ENCODE peak calls at places on chromosome 17, in nine cellular contexts. One of them, this sample, is unnamed.

GRCh38 chr17:17391575-17392370 is 85.0 kb upstream of the MED9 start:
- DNase-seq in tibial nerve: no peak
- DNase-seq in GM23338: peak; percentile 22
- DNase-seq in adrenal gland: no peak
- DNase-seq in PC-9: no peak
- DNase-seq in upper lobe of right lung: no peak
- DNase-seq in progenitor cell of endocrine pancreas: no peak
- DNase-seq in Calu3: no peak
- DNase-seq in right atrium auricular region: no peak
- DNase-seq in this sample: no peak

GRCh38 chr17:8155341-8156173 is 3.4 kb upstream of the PER1 start:
- DNase-seq in tibial nerve: peak; percentile 40
- DNase-seq in GM23338: peak; percentile 49
- DNase-seq in adrenal gland: peak; percentile 73
- DNase-seq in PC-9: no peak
- DNase-seq in upper lobe of right lung: no peak
- DNase-seq in progenitor cell of endocrine pancreas: no peak
- DNase-seq in Calu3: no peak
- DNase-seq in right atrium auricular region: no peak
- DNase-seq in this sample: no peak

GRCh38 chr17:66483946-66484345 is 181.5 kb downstream of the PRKCA start:
- DNase-seq in tibial nerve: no peak
- DNase-seq in GM23338: no peak
- DNase-seq in adrenal gland: no peak
- DNase-seq in PC-9: no peak
- DNase-seq in upper lobe of right lung: no peak
- DNase-seq in progenitor cell of endocrine pancreas: no peak
- DNase-seq in Calu3: no peak
- DNase-seq in right atrium auricular region: no peak
- DNase-seq in this sample: no peak

GRCh38 chr17:57395721-57396321 is 139.5 kb downstream of the MSI2 start:
- DNase-seq in tibial nerve: no peak
- DNase-seq in GM23338: no peak
- DNase-seq in adrenal gland: no peak
- DNase-seq in PC-9: no peak
- DNase-seq in upper lobe of right lung: no peak
- DNase-seq in progenitor cell of endocrine pancreas: no peak
- DNase-seq in Calu3: no peak
- DNase-seq in right atrium auricular region: no peak
- DNase-seq in this sample: no peak

GRCh38 chr17:17877548-17878358 is 41.0 kb upstream of the SREBF1 start:
- DNase-seq in tibial nerve: peak; percentile 44
- DNase-seq in GM23338: peak; percentile 59
- DNase-seq in adrenal gland: peak; percentile 96
- DNase-seq in PC-9: no peak
- DNase-seq in upper lobe of right lung: peak; percentile 83
- DNase-seq in progenitor cell of endocrine pancreas: no peak
- DNase-seq in Calu3: no peak
- DNase-seq in right atrium auricular region: peak; percentile 86
- DNase-seq in this sample: peak; percentile 94

GRCh38 chr17:37405955-37406634 is 541 bp downstream of the ACACA start:
- DNase-seq in tibial nerve: no peak
- DNase-seq in GM23338: no peak
- DNase-seq in adrenal gland: no peak
- DNase-seq in PC-9: no peak
- DNase-seq in upper lobe of right lung: no peak
- DNase-seq in progenitor cell of endocrine pancreas: no peak
- DNase-seq in Calu3: no peak
- DNase-seq in right atrium auricular region: no peak
- DNase-seq in this sample: no peak

GRCh38 chr17:73532441-73532901 is 111.8 kb downstream of the SDK2 start:
- DNase-seq in tibial nerve: no peak
- DNase-seq in GM23338: no peak
- DNase-seq in adrenal gland: peak; percentile 83
- DNase-seq in PC-9: no peak
- DNase-seq in upper lobe of right lung: no peak
- DNase-seq in progenitor cell of endocrine pancreas: no peak
- DNase-seq in Calu3: no peak
- DNase-seq in right atrium auricular region: no peak
- DNase-seq in this sample: no peak

GRCh38 chr17:40485851-40486512 is 15.4 kb downstream of the TNS4 start:
- DNase-seq in tibial nerve: peak; percentile 80
- DNase-seq in GM23338: no peak
- DNase-seq in adrenal gland: peak; percentile 75
- DNase-seq in PC-9: peak; percentile 83
- DNase-seq in upper lobe of right lung: no peak
- DNase-seq in progenitor cell of endocrine pancreas: no peak
- DNase-seq in Calu3: peak; percentile 94
- DNase-seq in right atrium auricular region: peak; percentile 85
- DNase-seq in this sample: no peak

GRCh38 chr17:67628580-67629013 is 89.1 kb upstream of the NOL11 start:
- DNase-seq in tibial nerve: no peak
- DNase-seq in GM23338: peak; percentile 55
- DNase-seq in adrenal gland: no peak
- DNase-seq in PC-9: no peak
- DNase-seq in upper lobe of right lung: peak; percentile 71
- DNase-seq in progenitor cell of endocrine pancreas: no peak
- DNase-seq in Calu3: no peak
- DNase-seq in right atrium auricular region: no peak
- DNase-seq in this sample: no peak

GRCh38 chr17:49514374-49514738 is 19.3 kb downstream of the NGFR start:
- DNase-seq in tibial nerve: no peak
- DNase-seq in GM23338: peak; percentile 86
- DNase-seq in adrenal gland: no peak
- DNase-seq in PC-9: no peak
- DNase-seq in upper lobe of right lung: no peak
- DNase-seq in progenitor cell of endocrine pancreas: no peak
- DNase-seq in Calu3: no peak
- DNase-seq in right atrium auricular region: no peak
- DNase-seq in this sample: no peak

GRCh38 chr17:49513044-49513395 is 17.9 kb downstream of the NGFR start:
- DNase-seq in tibial nerve: no peak
- DNase-seq in GM23338: no peak
- DNase-seq in adrenal gland: no peak
- DNase-seq in PC-9: no peak
- DNase-seq in upper lobe of right lung: peak; percentile 64
- DNase-seq in progenitor cell of endocrine pancreas: no peak
- DNase-seq in Calu3: no peak
- DNase-seq in right atrium auricular region: no peak
- DNase-seq in this sample: no peak

GRCh38 chr17:49513616-49514373 is 18.7 kb downstream of the NGFR start:
- DNase-seq in tibial nerve: peak; percentile 48
- DNase-seq in GM23338: no peak
- DNase-seq in adrenal gland: no peak
- DNase-seq in PC-9: no peak
- DNase-seq in upper lobe of right lung: peak; percentile 45
- DNase-seq in progenitor cell of endocrine pancreas: no peak
- DNase-seq in Calu3: no peak
- DNase-seq in right atrium auricular region: no peak
- DNase-seq in this sample: no peak

GRCh38 chr17:49516190-49516589 is 21.1 kb downstream of the NGFR start:
- DNase-seq in tibial nerve: no peak
- DNase-seq in GM23338: no peak
- DNase-seq in adrenal gland: no peak
- DNase-seq in PC-9: no peak
- DNase-seq in upper lobe of right lung: no peak
- DNase-seq in progenitor cell of endocrine pancreas: no peak
- DNase-seq in Calu3: no peak
- DNase-seq in right atrium auricular region: no peak
- DNase-seq in this sample: no peak

DNA sequence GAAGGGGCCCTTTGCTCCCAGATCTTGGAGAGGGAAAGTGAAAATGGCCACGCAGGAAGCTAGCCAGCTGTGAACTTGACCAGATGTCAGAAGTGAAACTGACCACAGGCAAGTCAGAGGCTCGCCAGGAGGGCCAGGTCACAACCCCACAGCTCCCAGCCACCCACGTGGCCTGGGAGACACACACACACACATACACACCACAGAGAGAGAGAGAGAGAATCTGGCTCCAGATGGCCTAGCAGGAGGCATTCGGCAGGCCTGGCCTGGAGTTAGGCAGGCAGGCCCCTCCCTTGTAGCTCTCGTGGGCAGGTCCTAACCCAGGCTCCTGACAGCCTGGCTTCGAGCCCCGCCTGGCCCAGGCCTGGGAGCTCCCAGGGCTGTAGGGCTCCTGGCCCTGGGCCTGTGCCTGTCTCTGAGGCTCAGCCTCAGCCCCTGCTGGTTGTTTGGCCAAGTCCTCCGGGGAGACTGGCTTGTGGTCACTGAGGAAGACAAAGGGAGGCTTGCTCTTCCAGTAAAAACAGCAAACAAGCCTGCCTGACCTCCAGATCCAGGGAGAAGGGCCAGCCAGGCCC is 20.2 kb downstream of the NGFR start:
- DNase-seq in tibial nerve: peak; percentile 89
- DNase-seq in GM23338: peak; percentile 83
- DNase-seq in adrenal gland: peak; percentile 95
- DNase-seq in PC-9: peak; percentile 81
- DNase-seq in upper lobe of right lung: peak; percentile 85
- DNase-seq in progenitor cell of endocrine pancreas: no peak
- DNase-seq in Calu3: peak; percentile 55
- DNase-seq in right atrium auricular region: peak; percentile 92
- DNase-seq in this sample: peak; percentile 95
- TF ChIP-seq CTCF in tibial nerve: no peak
- TF ChIP-seq CTCF in GM23338: no peak
- TF ChIP-seq CTCF in adrenal gland: no peak
- TF ChIP-seq CTCF in PC-9: no peak
- TF ChIP-seq CTCF in upper lobe of right lung: peak; percentile 22
- TF ChIP-seq CTCF in progenitor cell of endocrine pancreas: no peak
- TF ChIP-seq CTCF in Calu3: no peak
- TF ChIP-seq CTCF in right atrium auricular region: no peak
- TF ChIP-seq CTCF in this sample: peak; percentile 29

GRCh38 chr17:18953231-18953728 is 1.3 kb downstream of the SLC5A10 start:
- DNase-seq in tibial nerve: no peak
- DNase-seq in GM23338: no peak
- DNase-seq in adrenal gland: no peak
- DNase-seq in PC-9: no peak
- DNase-seq in upper lobe of right lung: peak; percentile 48
- DNase-seq in progenitor cell of endocrine pancreas: no peak
- DNase-seq in Calu3: no peak
- DNase-seq in right atrium auricular region: no peak
- DNase-seq in this sample: no peak

GRCh38 chr17:18951941-18952842 is at the start of gene SLC5A10:
- DNase-seq in tibial nerve: no peak
- DNase-seq in GM23338: peak; percentile 64
- DNase-seq in adrenal gland: no peak
- DNase-seq in PC-9: no peak
- DNase-seq in upper lobe of right lung: peak; percentile 46
- DNase-seq in progenitor cell of endocrine pancreas: no peak
- DNase-seq in Calu3: no peak
- DNase-seq in right atrium auricular region: no peak
- DNase-seq in this sample: no peak

GRCh38 chr17:18949566-18949965 is 2.4 kb upstream of the SLC5A10 start:
- DNase-seq in tibial nerve: no peak
- DNase-seq in GM23338: no peak
- DNase-seq in adrenal gland: no peak
- DNase-seq in PC-9: no peak
- DNase-seq in upper lobe of right lung: peak; percentile 41
- DNase-seq in progenitor cell of endocrine pancreas: no peak
- DNase-seq in Calu3: no peak
- DNase-seq in right atrium auricular region: no peak
- DNase-seq in this sample: no peak

GRCh38 chr17:18948476-18949006 is 3.4 kb upstream of the SLC5A10 start:
- DNase-seq in tibial nerve: no peak
- DNase-seq in GM23338: no peak
- DNase-seq in adrenal gland: no peak
- DNase-seq in PC-9: no peak
- DNase-seq in upper lobe of right lung: peak; percentile 52
- DNase-seq in progenitor cell of endocrine pancreas: no peak
- DNase-seq in Calu3: no peak
- DNase-seq in right atrium auricular region: no peak
- DNase-seq in this sample: no peak

DNA sequence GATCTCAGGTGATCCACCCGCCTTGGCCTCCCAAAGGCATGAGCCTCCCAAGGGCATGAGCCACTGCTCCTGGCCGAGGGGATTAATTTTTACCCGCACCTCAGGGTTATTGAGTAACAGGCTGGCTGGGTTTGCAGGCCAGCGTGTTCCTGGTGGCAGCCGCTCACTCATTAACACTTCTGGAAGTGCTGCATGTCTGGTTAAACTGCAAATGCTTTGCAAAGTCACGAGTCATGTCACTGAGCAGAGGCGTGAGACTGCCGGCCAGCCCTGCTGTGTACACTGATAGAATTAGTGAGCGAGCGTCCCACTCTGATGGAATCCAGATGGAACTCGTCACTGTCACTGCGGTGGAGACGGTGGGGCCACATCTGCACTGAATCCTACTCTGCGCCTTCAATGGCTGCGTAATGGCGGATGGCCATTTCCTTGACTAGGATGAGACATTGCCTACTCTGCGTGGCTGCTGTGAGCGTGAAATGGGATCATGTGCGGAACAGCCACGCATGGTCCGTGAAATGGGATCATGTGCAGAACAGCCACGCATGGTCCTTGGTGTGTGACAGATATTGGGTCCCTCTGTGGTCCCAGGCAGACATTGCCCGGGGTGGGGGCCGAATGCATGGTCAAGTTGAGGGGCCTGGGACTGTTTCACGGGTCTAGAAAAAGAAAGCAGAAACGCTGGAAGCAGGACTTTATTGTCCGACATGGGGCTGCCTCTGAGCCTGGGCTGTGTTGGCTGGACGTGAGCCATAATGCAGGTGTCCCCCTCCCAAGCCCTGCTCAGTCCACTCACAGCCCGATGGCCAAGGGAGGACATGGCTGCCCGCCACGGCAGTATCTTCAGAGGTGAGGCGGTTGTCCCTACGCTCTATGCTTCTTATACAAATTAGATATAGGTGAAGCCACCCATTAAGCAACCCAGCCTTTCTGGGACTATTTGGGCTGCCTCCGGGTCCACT is 740 bp upstream of the SLC5A10 start:
- DNase-seq in tibial nerve: no peak
- DNase-seq in GM23338: no peak
- DNase-seq in adrenal gland: no peak
- DNase-seq in PC-9: no peak
- DNase-seq in upper lobe of right lung: peak; percentile 72
- DNase-seq in progenitor cell of endocrine pancreas: no peak
- DNase-seq in Calu3: peak; percentile 69
- DNase-seq in right atrium auricular region: no peak
- DNase-seq in this sample: no peak
- TF ChIP-seq CTCF in tibial nerve: no peak
- TF ChIP-seq CTCF in GM23338: no peak
- TF ChIP-seq CTCF in adrenal gland: no peak
- TF ChIP-seq CTCF in PC-9: no peak
- TF ChIP-seq CTCF in upper lobe of right lung: no peak
- TF ChIP-seq CTCF in progenitor cell of endocrine pancreas: no peak
- TF ChIP-seq CTCF in Calu3: no peak
- TF ChIP-seq CTCF in right atrium auricular region: no peak
- TF ChIP-seq CTCF in this sample: no peak

GRCh38 chr17:13031718-13032350 is 14.0 kb upstream of the ELAC2 start:
- DNase-seq in tibial nerve: peak; percentile 45
- DNase-seq in GM23338: peak; percentile 79
- DNase-seq in adrenal gland: peak; percentile 67
- DNase-seq in PC-9: peak; percentile 34
- DNase-seq in upper lobe of right lung: no peak
- DNase-seq in progenitor cell of endocrine pancreas: peak; percentile 26
- DNase-seq in Calu3: peak; percentile 42
- DNase-seq in right atrium auricular region: peak; percentile 70
- DNase-seq in this sample: no peak
- TF ChIP-seq CTCF in tibial nerve: peak; percentile 70
- TF ChIP-seq CTCF in GM23338: peak; percentile 73
- TF ChIP-seq CTCF in adrenal gland: peak; percentile 77
- TF ChIP-seq CTCF in PC-9: peak; percentile 80
- TF ChIP-seq CTCF in upper lobe of right lung: peak; percentile 85
- TF ChIP-seq CTCF in progenitor cell of endocrine pancreas: peak; percentile 81
- TF ChIP-seq CTCF in Calu3: peak; percentile 52
- TF ChIP-seq CTCF in right atrium auricular region: peak; percentile 72
- TF ChIP-seq CTCF in this sample: peak; percentile 78

GRCh38 chr17:13647551-13647950 is 45.8 kb upstream of the HS3ST3A1 start:
- DNase-seq in tibial nerve: no peak
- DNase-seq in GM23338: no peak
- DNase-seq in adrenal gland: no peak
- DNase-seq in PC-9: no peak
- DNase-seq in upper lobe of right lung: no peak
- DNase-seq in progenitor cell of endocrine pancreas: no peak
- DNase-seq in Calu3: no peak
- DNase-seq in right atrium auricular region: no peak
- DNase-seq in this sample: no peak
- TF ChIP-seq CTCF in tibial nerve: no peak
- TF ChIP-seq CTCF in GM23338: peak; percentile 34
- TF ChIP-seq CTCF in adrenal gland: no peak
- TF ChIP-seq CTCF in PC-9: no peak
- TF ChIP-seq CTCF in upper lobe of right lung: no peak
- TF ChIP-seq CTCF in progenitor cell of endocrine pancreas: no peak
- TF ChIP-seq CTCF in Calu3: no peak
- TF ChIP-seq CTCF in right atrium auricular region: no peak
- TF ChIP-seq CTCF in this sample: no peak

This sample was measured in osteocyte.